ENCODE peak calls at places on chromosomes 5 and 9, in five cellular contexts. One of them, this sample, is unnamed.

GRCh38 chr9:36039696-36040095 is 3.0 kb downstream of the RECK start:
- DNase-seq in stimulated activated CD4-positive, alpha-beta T cell treated with anti-CD3 and anti-CD28 coated beads, Interleukin-1b, Interleukin-23, amount 100 ng/mL, for 4 hours: no peak
- DNase-seq in neural progenitor cell: no peak
- DNase-seq in HFF-Myc: no peak
- DNase-seq in amygdala: no peak
- DNase-seq in this sample: no peak

GRCh38 chr5:92525131-92525530 is 1055.9 kb downstream of the NR2F1-AS1 start:
- DNase-seq in stimulated activated CD4-positive, alpha-beta T cell treated with anti-CD3 and anti-CD28 coated beads, Interleukin-1b, Interleukin-23, amount 100 ng/mL, for 4 hours: no peak
- DNase-seq in neural progenitor cell: no peak
- DNase-seq in amygdala: no peak
- DNase-seq in HFF-Myc: no peak
- DNase-seq in this sample: no peak

GRCh38 chr5:72141440-72142271 is 34.4 kb downstream of the MAP1B start:
- DNase-seq in stimulated activated CD4-positive, alpha-beta T cell treated with anti-CD3 and anti-CD28 coated beads, Interleukin-1b, Interleukin-23, amount 100 ng/mL, for 4 hours: no peak
- DNase-seq in neural progenitor cell: no peak
- DNase-seq in HFF-Myc: peak
- DNase-seq in amygdala: no peak
- DNase-seq in this sample: no peak

GRCh38 chr5:167653645-167654106 is 637.8 kb upstream of the WWC1 start:
- DNase-seq in amygdala: no peak
- DNase-seq in HFF-Myc: no peak
- DNase-seq in stimulated activated CD4-positive, alpha-beta T cell treated with anti-CD3 and anti-CD28 coated beads, Interleukin-1b, Interleukin-23, amount 100 ng/mL, for 4 hours: no peak
- DNase-seq in neural progenitor cell: no peak
- DNase-seq in this sample: no peak

GRCh38 chr5:176796411-176796810 is 13.9 kb upstream of the UNC5A start:
- DNase-seq in neural progenitor cell: no peak
- DNase-seq in amygdala: no peak
- DNase-seq in HFF-Myc: no peak
- DNase-seq in stimulated activated CD4-positive, alpha-beta T cell treated with anti-CD3 and anti-CD28 coated beads, Interleukin-1b, Interleukin-23, amount 100 ng/mL, for 4 hours: no peak
- DNase-seq in this sample: no peak

GRCh38 chr5:20266068-20266467 is 278.1 kb upstream of the CDH18 start:
- DNase-seq in amygdala: no peak
- DNase-seq in HFF-Myc: no peak
- DNase-seq in neural progenitor cell: no peak
- DNase-seq in stimulated activated CD4-positive, alpha-beta T cell treated with anti-CD3 and anti-CD28 coated beads, Interleukin-1b, Interleukin-23, amount 100 ng/mL, for 4 hours: no peak
- DNase-seq in this sample: no peak

GRCh38 chr9:130901498-130902203 is 5.0 kb upstream of the QRFP start:
- DNase-seq in HFF-Myc: no peak
- DNase-seq in amygdala: no peak
- DNase-seq in neural progenitor cell: no peak
- DNase-seq in stimulated activated CD4-positive, alpha-beta T cell treated with anti-CD3 and anti-CD28 coated beads, Interleukin-1b, Interleukin-23, amount 100 ng/mL, for 4 hours: no peak
- DNase-seq in this sample: no peak

GRCh38 chr9:77307166-77307565 is 129.8 kb downstream of the VPS13A start:
- DNase-seq in neural progenitor cell: no peak
- DNase-seq in stimulated activated CD4-positive, alpha-beta T cell treated with anti-CD3 and anti-CD28 coated beads, Interleukin-1b, Interleukin-23, amount 100 ng/mL, for 4 hours: no peak
- DNase-seq in amygdala: no peak
- DNase-seq in HFF-Myc: no peak
- DNase-seq in this sample: no peak

GRCh38 chr9:114811301-114811700 is 5.5 kb upstream of the TNFSF15 start:
- DNase-seq in amygdala: no peak
- DNase-seq in stimulated activated CD4-positive, alpha-beta T cell treated with anti-CD3 and anti-CD28 coated beads, Interleukin-1b, Interleukin-23, amount 100 ng/mL, for 4 hours: no peak
- DNase-seq in neural progenitor cell: no peak
- DNase-seq in HFF-Myc: no peak
- DNase-seq in this sample: no peak

GRCh38 chr9:113993838-113994540 is 84.1 kb downstream of the AMBP start:
- DNase-seq in stimulated activated CD4-positive, alpha-beta T cell treated with anti-CD3 and anti-CD28 coated beads, Interleukin-1b, Interleukin-23, amount 100 ng/mL, for 4 hours: no peak
- DNase-seq in HFF-Myc: no peak
- DNase-seq in neural progenitor cell: no peak
- DNase-seq in amygdala: peak
- DNase-seq in this sample: peak

GRCh38 chr9:94921072-94921471 is 194.6 kb downstream of the AOPEP start:
- DNase-seq in neural progenitor cell: no peak
- DNase-seq in stimulated activated CD4-positive, alpha-beta T cell treated with anti-CD3 and anti-CD28 coated beads, Interleukin-1b, Interleukin-23, amount 100 ng/mL, for 4 hours: no peak
- DNase-seq in amygdala: no peak
- DNase-seq in HFF-Myc: no peak
- DNase-seq in this sample: no peak

GRCh38 chr5:120735076-120735475 is 271.0 kb downstream of the PRR16 start:
- DNase-seq in neural progenitor cell: no peak
- DNase-seq in HFF-Myc: no peak
- DNase-seq in stimulated activated CD4-positive, alpha-beta T cell treated with anti-CD3 and anti-CD28 coated beads, Interleukin-1b, Interleukin-23, amount 100 ng/mL, for 4 hours: no peak
- DNase-seq in amygdala: no peak
- DNase-seq in this sample: no peak

GRCh38 chr9:78029601-78030552 is 1.7 kb downstream of the GNAQ start:
- DNase-seq in neural progenitor cell: peak
- DNase-seq in stimulated activated CD4-positive, alpha-beta T cell treated with anti-CD3 and anti-CD28 coated beads, Interleukin-1b, Interleukin-23, amount 100 ng/mL, for 4 hours: no peak
- DNase-seq in HFF-Myc: no peak
- DNase-seq in amygdala: peak
- DNase-seq in this sample: no peak

GRCh38 chr9:127754099-127754760 is 19.1 kb upstream of the TOR2A start:
- DNase-seq in stimulated activated CD4-positive, alpha-beta T cell treated with anti-CD3 and anti-CD28 coated beads, Interleukin-1b, Interleukin-23, amount 100 ng/mL, for 4 hours: no peak
- DNase-seq in amygdala: peak
- DNase-seq in neural progenitor cell: peak
- DNase-seq in HFF-Myc: no peak
- DNase-seq in this sample: no peak

GRCh38 chr5:54611290-54611951 is 93.9 kb downstream of the SNX18 start:
- DNase-seq in HFF-Myc: no peak
- DNase-seq in neural progenitor cell: no peak
- DNase-seq in stimulated activated CD4-positive, alpha-beta T cell treated with anti-CD3 and anti-CD28 coated beads, Interleukin-1b, Interleukin-23, amount 100 ng/mL, for 4 hours: no peak
- DNase-seq in amygdala: no peak
- DNase-seq in this sample: no peak

GRCh38 chr5:132209131-132209530 is 18.5 kb downstream of the P4HA2 start:
- DNase-seq in HFF-Myc: no peak
- DNase-seq in amygdala: no peak
- DNase-seq in stimulated activated CD4-positive, alpha-beta T cell treated with anti-CD3 and anti-CD28 coated beads, Interleukin-1b, Interleukin-23, amount 100 ng/mL, for 4 hours: no peak
- DNase-seq in neural progenitor cell: no peak
- DNase-seq in this sample: no peak

GRCh38 chr5:21654-22233 is 70.2 kb upstream of the PLEKHG4B start:
- DNase-seq in amygdala: no peak
- DNase-seq in stimulated activated CD4-positive, alpha-beta T cell treated with anti-CD3 and anti-CD28 coated beads, Interleukin-1b, Interleukin-23, amount 100 ng/mL, for 4 hours: no peak
- DNase-seq in neural progenitor cell: no peak
- DNase-seq in HFF-Myc: no peak
- DNase-seq in this sample: no peak

GRCh38 chr5:34698109-34698419 is 41.9 kb downstream of the RAI14 start:
- DNase-seq in amygdala: no peak
- DNase-seq in stimulated activated CD4-positive, alpha-beta T cell treated with anti-CD3 and anti-CD28 coated beads, Interleukin-1b, Interleukin-23, amount 100 ng/mL, for 4 hours: no peak
- DNase-seq in HFF-Myc: no peak
- DNase-seq in neural progenitor cell: no peak
- DNase-seq in this sample: no peak

GRCh38 chr9:15513335-15513734 is 2.6 kb upstream of the PSIP1 start:
- DNase-seq in amygdala: no peak
- DNase-seq in stimulated activated CD4-positive, alpha-beta T cell treated with anti-CD3 and anti-CD28 coated beads, Interleukin-1b, Interleukin-23, amount 100 ng/mL, for 4 hours: no peak
- DNase-seq in neural progenitor cell: peak
- DNase-seq in HFF-Myc: no peak
- DNase-seq in this sample: no peak

GRCh38 chr9:123742009-123742767 is 187.7 kb downstream of the DENND1A start:
- DNase-seq in stimulated activated CD4-positive, alpha-beta T cell treated with anti-CD3 and anti-CD28 coated beads, Interleukin-1b, Interleukin-23, amount 100 ng/mL, for 4 hours: no peak
- DNase-seq in HFF-Myc: no peak
- DNase-seq in amygdala: peak
- DNase-seq in neural progenitor cell: peak
- DNase-seq in this sample: no peak

GRCh38 chr9:20512106-20512505 is 110.2 kb downstream of the MLLT3 start:
- DNase-seq in HFF-Myc: peak
- DNase-seq in amygdala: no peak
- DNase-seq in neural progenitor cell: no peak
- DNase-seq in stimulated activated CD4-positive, alpha-beta T cell treated with anti-CD3 and anti-CD28 coated beads, Interleukin-1b, Interleukin-23, amount 100 ng/mL, for 4 hours: no peak
- DNase-seq in this sample: no peak

GRCh38 chr5:132905938-132906337 is 32.5 kb downstream of the LEAP2 start:
- DNase-seq in stimulated activated CD4-positive, alpha-beta T cell treated with anti-CD3 and anti-CD28 coated beads, Interleukin-1b, Interleukin-23, amount 100 ng/mL, for 4 hours: no peak
- DNase-seq in amygdala: no peak
- DNase-seq in HFF-Myc: no peak
- DNase-seq in neural progenitor cell: no peak
- DNase-seq in this sample: no peak

GRCh38 chr5:87308024-87308423 is 40.3 kb downstream of the RASA1 start:
- DNase-seq in neural progenitor cell: no peak
- DNase-seq in amygdala: no peak
- DNase-seq in HFF-Myc: no peak
- DNase-seq in stimulated activated CD4-positive, alpha-beta T cell treated with anti-CD3 and anti-CD28 coated beads, Interleukin-1b, Interleukin-23, amount 100 ng/mL, for 4 hours: no peak
- DNase-seq in this sample: no peak

GRCh38 chr9:106704056-106704625 is 158.8 kb upstream of the ZNF462 start:
- DNase-seq in neural progenitor cell: no peak
- DNase-seq in HFF-Myc: no peak
- DNase-seq in stimulated activated CD4-positive, alpha-beta T cell treated with anti-CD3 and anti-CD28 coated beads, Interleukin-1b, Interleukin-23, amount 100 ng/mL, for 4 hours: no peak
- DNase-seq in amygdala: no peak
- DNase-seq in this sample: no peak

GRCh38 chr5:80231243-80231642 is 24.6 kb downstream of the SERINC5 start:
- DNase-seq in HFF-Myc: no peak
- DNase-seq in stimulated activated CD4-positive, alpha-beta T cell treated with anti-CD3 and anti-CD28 coated beads, Interleukin-1b, Interleukin-23, amount 100 ng/mL, for 4 hours: no peak
- DNase-seq in amygdala: no peak
- DNase-seq in neural progenitor cell: no peak
- DNase-seq in this sample: no peak

GRCh38 chr9:36781532-36781931 is 208.8 kb downstream of the MELK start:
- DNase-seq in neural progenitor cell: no peak
- DNase-seq in amygdala: no peak
- DNase-seq in stimulated activated CD4-positive, alpha-beta T cell treated with anti-CD3 and anti-CD28 coated beads, Interleukin-1b, Interleukin-23, amount 100 ng/mL, for 4 hours: no peak
- DNase-seq in HFF-Myc: no peak
- DNase-seq in this sample: no peak

GRCh38 chr9:7591501-7591900 is 208.1 kb downstream of the DMAC1 start:
- DNase-seq in HFF-Myc: no peak
- DNase-seq in neural progenitor cell: no peak
- DNase-seq in amygdala: no peak
- DNase-seq in stimulated activated CD4-positive, alpha-beta T cell treated with anti-CD3 and anti-CD28 coated beads, Interleukin-1b, Interleukin-23, amount 100 ng/mL, for 4 hours: no peak
- DNase-seq in this sample: no peak

GRCh38 chr5:56569576-56569975 is 245.8 kb upstream of the MAP3K1 start:
- DNase-seq in amygdala: no peak
- DNase-seq in neural progenitor cell: no peak
- DNase-seq in stimulated activated CD4-positive, alpha-beta T cell treated with anti-CD3 and anti-CD28 coated beads, Interleukin-1b, Interleukin-23, amount 100 ng/mL, for 4 hours: no peak
- DNase-seq in HFF-Myc: no peak
- DNase-seq in this sample: no peak

GRCh38 chr5:68252678-68253520 is 37.3 kb downstream of the PIK3R1 start:
- DNase-seq in neural progenitor cell: peak
- DNase-seq in amygdala: peak
- DNase-seq in HFF-Myc: peak
- DNase-seq in stimulated activated CD4-positive, alpha-beta T cell treated with anti-CD3 and anti-CD28 coated beads, Interleukin-1b, Interleukin-23, amount 100 ng/mL, for 4 hours: peak
- DNase-seq in this sample: no peak

GRCh38 chr5:38825494-38825893 is 20.3 kb upstream of the OSMR start:
- DNase-seq in stimulated activated CD4-positive, alpha-beta T cell treated with anti-CD3 and anti-CD28 coated beads, Interleukin-1b, Interleukin-23, amount 100 ng/mL, for 4 hours: no peak
- DNase-seq in amygdala: no peak
- DNase-seq in HFF-Myc: no peak
- DNase-seq in neural progenitor cell: no peak
- DNase-seq in this sample: no peak

GRCh38 chr5:122259995-122260394 is 52.0 kb upstream of the SNCAIP start:
- DNase-seq in neural progenitor cell: no peak
- DNase-seq in HFF-Myc: peak
- DNase-seq in stimulated activated CD4-positive, alpha-beta T cell treated with anti-CD3 and anti-CD28 coated beads, Interleukin-1b, Interleukin-23, amount 100 ng/mL, for 4 hours: no peak
- DNase-seq in amygdala: no peak
- DNase-seq in this sample: no peak

GRCh38 chr5:38726279-38726678 is 119.5 kb upstream of the OSMR start:
- DNase-seq in neural progenitor cell: no peak
- DNase-seq in stimulated activated CD4-positive, alpha-beta T cell treated with anti-CD3 and anti-CD28 coated beads, Interleukin-1b, Interleukin-23, amount 100 ng/mL, for 4 hours: no peak
- DNase-seq in amygdala: peak
- DNase-seq in HFF-Myc: no peak
- DNase-seq in this sample: no peak